ENCODE peak calls at places on chromosomes 12 and 14, in five cellular contexts. O, D, K, R and G are unnamed samples.

GRCh38 chr12:55636116-55636655 is 506 bp upstream of the OR10P1 start:
- DNase-seq in O (no peak), D (no peak), K (no peak), R (no peak), G (no peak)

GRCh38 chr14:77883479-77884238 is 83.8 kb downstream of the ADCK1 start:
- DNase-seq in O (no peak), D (no peak), K (no peak), R (no peak), G (no peak)

GRCh38 chr12:11758838-11759509 is 109.5 kb downstream of the ETV6 start:
- DNase-seq in O (peak; percentile 36), D (peak; percentile 16), K (peak; percentile 67), R (no peak), G (no peak)

GRCh38 chr14:91292476-91292875 is 48.0 kb upstream of the GPR68 start:
- DNase-seq in O (no peak), D (no peak), K (no peak), R (no peak), G (no peak)

GRCh38 chr12:49942921-49943662 is 7.4 kb upstream of the AQP2 start:
- DNase-seq in O (no peak), D (no peak), K (no peak), R (no peak), G (no peak)

GRCh38 chr14:32332415-32333116 is 3.5 kb downstream of the AKAP6 start:
- DNase-seq in O (no peak), D (no peak), K (no peak), R (no peak), G (peak; percentile 41)

GRCh38 chr14:105839425-105840265 is 313.3 kb downstream of the TMEM121 start:
- DNase-seq in O (no peak), D (no peak), K (no peak), R (no peak), G (no peak)

GRCh38 chr12:75862692-75863471 is 168.7 kb downstream of the PHLDA1 start:
- DNase-seq in O (no peak), D (peak; percentile 61), K (peak; percentile 46), R (no peak), G (no peak)

GRCh38 chr12:39505025-39505424 is 62.1 kb upstream of the KIF21A start:
- DNase-seq in O (no peak), D (peak; percentile 29), K (peak; percentile 31), R (peak; percentile 33), G (no peak)

GRCh38 chr14:43786066-43786762 is 720.9 kb downstream of the FSCB start:
- DNase-seq in O (no peak), D (no peak), K (no peak), R (no peak), G (no peak)

GRCh38 chr12:115944851-115945496 is 332.5 kb downstream of the MED13L start:
- DNase-seq in O (no peak), D (no peak), K (no peak), R (no peak), G (no peak)

GRCh38 chr12:32535260-32535999 is 136.1 kb downstream of the FGD4 start:
- DNase-seq in O (peak; percentile 91), D (peak; percentile 75), K (peak; percentile 77), R (no peak), G (peak; percentile 51)

GRCh38 chr12:83197483-83197914 is 510.8 kb downstream of the TMTC2 start:
- DNase-seq in O (no peak), D (no peak), K (no peak), R (no peak), G (no peak)

GRCh38 chr14:34489324-34489723 is 27.3 kb upstream of the SPTSSA start:
- DNase-seq in O (no peak), D (no peak), K (peak; percentile 18), R (no peak), G (no peak)

GRCh38 chr12:99670635-99671034 is 23.1 kb downstream of the GARIN6 start:
- DNase-seq in O (no peak), D (peak; percentile 2), K (peak; percentile 2), R (no peak), G (no peak)

GRCh38 chr12:127640181-127640886 is 626.6 kb upstream of the TMEM132C start:
- DNase-seq in O (no peak), D (peak; percentile 64), K (no peak), R (peak; percentile 68), G (no peak)

GRCh38 chr12:18153826-18154225 is 63.8 kb upstream of the RERGL start:
- DNase-seq in O (no peak), D (no peak), K (no peak), R (no peak), G (no peak)

GRCh38 chr14:41605550-41606248 is 977 bp upstream of the LRFN5 start:
- DNase-seq in O (peak; percentile 21), D (peak; percentile 60), K (peak; percentile 56), R (no peak), G (peak; percentile 63)

GRCh38 chr14:75844486-75844885 is 137.3 kb downstream of the TGFB3 start:
- DNase-seq in O (no peak), D (no peak), K (no peak), R (no peak), G (no peak)

GRCh38 chr12:15590180-15590826 is 198.9 kb downstream of the EPS8 start:
- DNase-seq in O (peak; percentile 36), D (peak; percentile 75), K (peak; percentile 86), R (peak; percentile 55), G (no peak)

GRCh38 chr12:89350661-89351488 is 1.4 kb downstream of the DUSP6 start:
- DNase-seq in O (no peak), D (peak; percentile 34), K (peak; percentile 50), R (no peak), G (no peak)

GRCh38 chr12:131380961-131381705 is 329.8 kb upstream of the SFSWAP start:
- DNase-seq in O (no peak), D (no peak), K (no peak), R (no peak), G (no peak)

DNA sequence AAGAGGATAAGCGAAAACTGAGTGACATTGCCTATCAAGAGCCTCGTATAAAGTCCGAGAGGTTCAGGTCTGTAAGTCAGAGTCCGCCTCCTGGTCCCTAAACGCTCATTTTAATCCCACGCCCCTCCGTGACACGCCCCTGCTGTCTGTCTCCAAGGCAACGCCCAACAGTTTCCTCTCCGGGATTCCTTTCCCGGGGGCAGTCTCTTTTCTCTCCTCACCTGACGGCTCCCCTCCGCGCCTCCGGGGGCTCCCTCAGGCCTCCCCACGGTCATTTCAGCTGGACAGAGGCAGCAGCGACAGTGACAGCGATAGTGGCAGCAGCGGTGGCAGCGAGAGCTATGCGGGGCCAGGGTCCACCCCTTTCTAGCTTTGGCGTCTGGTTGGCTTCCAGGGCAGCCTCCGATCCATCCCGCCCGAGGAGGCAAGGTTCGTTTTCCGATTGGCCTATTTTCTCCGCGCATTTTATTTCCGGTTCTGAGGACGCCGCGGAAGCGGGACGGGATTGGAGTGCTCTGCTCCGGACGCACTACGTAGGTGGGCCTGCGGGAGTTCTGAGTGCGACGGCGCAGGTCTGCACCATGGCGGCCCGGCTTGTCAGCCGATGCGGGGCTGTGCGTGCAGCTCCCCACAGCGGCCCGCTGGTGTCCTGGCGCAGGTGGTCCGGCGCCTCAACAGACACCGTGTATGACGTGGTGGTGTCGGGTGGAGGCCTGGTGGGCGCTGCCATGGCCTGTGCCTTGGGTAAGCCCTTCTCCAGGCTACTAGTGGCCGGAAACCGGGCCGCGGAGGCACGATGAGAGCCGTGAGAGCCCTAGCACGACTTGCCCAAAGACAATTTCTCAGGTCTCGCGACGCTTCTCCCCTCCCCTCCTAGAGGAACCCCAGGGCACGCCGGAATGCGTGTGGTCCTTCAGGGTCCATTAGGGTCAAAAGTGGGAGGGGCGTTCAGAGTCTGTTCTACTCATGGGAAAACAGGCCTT is at the start of the genes COQ6 and FAM161B:
- DNase-seq in O (peak; percentile 96), D (peak; percentile 96), K (peak; percentile 98), R (peak; percentile 93), G (peak; percentile 89)
- TF ChIP-seq CTCF in O (no peak), D (no peak), K (no peak), R (peak; percentile 18), G (no peak)

GRCh38 chr14:79587194-79587593 is 624.1 kb downstream of the DIO2 start:
- DNase-seq in O (no peak), D (peak; percentile 68), K (peak; percentile 89), R (peak; percentile 49), G (no peak)

GRCh38 chr14:79583738-79584405 is 627.4 kb downstream of the DIO2 start:
- DNase-seq in O (no peak), D (peak; percentile 69), K (peak; percentile 86), R (no peak), G (no peak)

GRCh38 chr14:79585845-79586244 is 625.5 kb downstream of the DIO2 start:
- DNase-seq in O (no peak), D (peak; percentile 51), K (peak; percentile 86), R (peak; percentile 28), G (no peak)

GRCh38 chr14:79586401-79586800 is 624.9 kb downstream of the DIO2 start:
- DNase-seq in O (no peak), D (no peak), K (no peak), R (no peak), G (no peak)

GRCh38 chr14:79584679-79585078 is 626.6 kb downstream of the DIO2 start:
- DNase-seq in O (no peak), D (peak; percentile 94), K (peak; percentile 96), R (peak; percentile 87), G (no peak)
- TF ChIP-seq CTCF in O (no peak), D (peak; percentile 44), K (peak; percentile 69), R (peak; percentile 58), G (no peak)

GRCh38 chr14:79542121-79542520 is 669.2 kb downstream of the DIO2 start:
- DNase-seq in O (no peak), D (peak; percentile 45), K (peak; percentile 83), R (no peak), G (no peak)

GRCh38 chr14:79544671-79545070 is 666.6 kb downstream of the DIO2 start:
- DNase-seq in O (no peak), D (peak; percentile 88), K (peak; percentile 68), R (peak; percentile 83), G (no peak)

GRCh38 chr14:79540394-79540793 is 670.9 kb downstream of the DIO2 start:
- DNase-seq in O (no peak), D (no peak), K (no peak), R (no peak), G (no peak)

GRCh38 chr14:79543348-79543747 is 668.0 kb downstream of the DIO2 start:
- DNase-seq in O (no peak), D (no peak), K (no peak), R (no peak), G (no peak)

GRCh38 chr14:79543966-79544365 is 667.3 kb downstream of the DIO2 start:
- DNase-seq in O (no peak), D (peak; percentile 82), K (peak; percentile 91), R (peak; percentile 29), G (peak; percentile 32)
- TF ChIP-seq CTCF in O (no peak), D (peak; percentile 69), K (peak; percentile 88), R (peak; percentile 63), G (peak; percentile 88)

DNA sequence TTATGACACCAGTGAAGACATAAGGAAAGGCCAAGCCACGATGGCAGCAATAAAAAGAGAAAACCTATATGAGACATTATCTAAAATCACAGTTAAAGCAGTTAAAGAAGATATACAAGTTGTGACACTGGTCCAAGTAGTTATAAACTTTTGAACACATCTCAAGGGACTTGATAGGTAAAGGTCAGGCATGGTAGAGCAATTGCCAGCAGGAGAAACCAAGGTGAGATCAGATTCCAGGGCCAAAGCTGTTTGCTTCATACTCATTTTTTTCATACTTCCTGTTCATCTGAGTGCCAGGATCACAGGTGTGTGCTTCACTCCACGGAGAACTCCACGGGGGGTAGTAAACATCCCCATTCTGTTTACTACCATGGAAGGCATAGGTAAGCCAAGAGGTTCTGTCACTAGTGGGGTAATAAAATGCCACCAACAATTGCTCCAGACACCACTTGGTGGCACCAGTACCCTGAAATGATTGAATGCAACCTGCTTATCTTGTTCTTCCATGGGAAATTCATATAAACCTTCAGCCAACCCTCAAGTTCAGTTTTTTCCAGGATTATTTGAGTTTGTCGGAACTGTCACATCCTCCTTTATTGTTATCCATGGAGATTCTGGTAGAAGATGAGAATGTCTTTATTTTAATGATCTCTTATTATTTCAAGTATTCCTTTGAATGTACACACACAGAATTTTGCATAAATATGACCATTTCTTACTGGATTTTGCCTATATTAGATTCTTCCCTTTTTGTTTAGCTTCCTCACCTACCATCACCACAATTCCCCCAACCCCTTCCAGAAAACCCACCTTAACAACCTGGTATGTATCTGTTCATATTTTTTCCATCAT is 59.2 kb upstream of the TSPAN8 start:
- DNase-seq in O (no peak), D (peak; percentile 5), K (peak; percentile 60), R (no peak), G (peak; percentile 31)
- TF ChIP-seq CTCF in O (no peak), D (peak; percentile 25), K (peak; percentile 60), R (no peak), G (peak; percentile 40)